ENCODE peak calls at places on chromosome 20, in nine cellular contexts. O is fibroblast of the aortic adventitia; J is activated gamma-delta T cell treated with anti-CD3 and anti-CD28 coated beads, Interleukin-2, amount 50 U/mL, for 16 hours; R is CD8-positive, alpha-beta memory T cell; F is NCI-H1092 treated with DMSO at 0.1 percent for 48 hours; W is retina; A is cardiac fibroblast; S is fibroblast of mammary gland; I is SW 1271. Y is an unnamed sample.

GRCh38 chr20:364905-365794 is 15.4 kb upstream of the TRIB3 start:
- DNase-seq in O (peak), J (no peak), R (no peak), F (no peak), W (no peak), A (peak), S (peak), I (peak), Y (peak)

GRCh38 chr20:45058168-45058850 is 42.6 kb downstream of the KCNS1 start:
- DNase-seq in O (no peak), J (no peak), R (no peak), F (no peak), W (no peak), A (no peak), S (no peak), I (no peak), Y (no peak)

GRCh38 chr20:40753472-40753871 is 64.4 kb upstream of the MAFB start:
- DNase-seq in O (no peak), J (no peak), R (no peak), F (no peak), W (no peak), A (no peak), S (peak), I (no peak), Y (no peak)

GRCh38 chr20:6388666-6389197 is 265.9 kb upstream of the FERMT1 start:
- DNase-seq in O (no peak), J (no peak), R (no peak), F (no peak), W (no peak), A (no peak), S (no peak), I (no peak), Y (no peak)

GRCh38 chr20:12199703-12200102 is 282.0 kb downstream of the BTBD3 start:
- DNase-seq in O (no peak), J (no peak), R (no peak), F (no peak), W (no peak), A (no peak), S (no peak), I (no peak), Y (no peak)

GRCh38 chr20:44571367-44571766 is 11.0 kb upstream of the PKIG start:
- DNase-seq in O (no peak), J (no peak), R (peak), F (no peak), W (no peak), A (no peak), S (no peak), I (no peak), Y (no peak)

GRCh38 chr20:19205999-19206398 is 6.4 kb upstream of the SLC24A3 start:
- DNase-seq in O (peak), J (peak), R (peak), F (peak), W (peak), A (peak), S (peak), I (peak), Y (peak)

GRCh38 chr20:2871111-2871465 is 2.2 kb upstream of the PTPRA start:
- DNase-seq in O (peak), J (no peak), R (no peak), F (no peak), W (no peak), A (peak), S (peak), I (no peak), Y (no peak)

GRCh38 chr20:46827718-46828458 is 66.8 kb upstream of the EYA2 start:
- DNase-seq in O (no peak), J (no peak), R (no peak), F (no peak), W (no peak), A (no peak), S (no peak), I (no peak), Y (no peak)

GRCh38 chr20:57659131-57659788 is 39.0 kb upstream of the ZBP1 start:
- DNase-seq in O (no peak), J (no peak), R (no peak), F (no peak), W (peak), A (no peak), S (no peak), I (no peak), Y (no peak)

GRCh38 chr20:31560900-31561598 is 44.0 kb upstream of the ID1 start:
- DNase-seq in O (peak), J (no peak), R (no peak), F (no peak), W (no peak), A (peak), S (peak), I (peak), Y (peak)

GRCh38 chr20:36093025-36093803 is 61.3 kb upstream of the EPB41L1 start:
- DNase-seq in O (no peak), J (peak), R (peak), F (peak), W (peak), A (peak), S (no peak), I (no peak), Y (no peak)

GRCh38 chr20:25447671-25448070 is 40.2 kb downstream of the GINS1 start:
- DNase-seq in O (no peak), J (no peak), R (no peak), F (no peak), W (no peak), A (no peak), S (no peak), I (no peak), Y (no peak)

GRCh38 chr20:4069741-4070140 is 54.4 kb upstream of the RNF24 start:
- DNase-seq in O (peak), J (no peak), R (no peak), F (no peak), W (no peak), A (peak), S (peak), I (no peak), Y (no peak)

GRCh38 chr20:58604410-58604881 is 46.6 kb upstream of the STX16 start:
- DNase-seq in O (no peak), J (no peak), R (no peak), F (no peak), W (peak), A (no peak), S (no peak), I (no peak), Y (no peak)

GRCh38 chr20:14685179-14685578 is 347.8 kb upstream of the FLRT3 start:
- DNase-seq in O (no peak), J (no peak), R (no peak), F (no peak), W (no peak), A (no peak), S (no peak), I (no peak), Y (no peak)

GRCh38 chr20:35953411-35954199 is 697 bp downstream of the SCAND1 start:
- DNase-seq in O (no peak), J (peak), R (peak), F (peak), W (no peak), A (peak), S (peak), I (peak), Y (no peak)

GRCh38 chr20:62823688-62824475 is 7.0 kb downstream of the COL9A3 start:
- DNase-seq in O (no peak), J (no peak), R (no peak), F (no peak), W (no peak), A (no peak), S (no peak), I (no peak), Y (no peak)

GRCh38 chr20:21352703-21353102 is 44.6 kb downstream of the NKX2-4 start:
- DNase-seq in O (peak), J (no peak), R (no peak), F (no peak), W (no peak), A (peak), S (peak), I (peak), Y (no peak)

GRCh38 chr20:33178726-33179125 is 10.8 kb downstream of the BPIFA2 start:
- DNase-seq in O (no peak), J (no peak), R (no peak), F (no peak), W (no peak), A (no peak), S (no peak), I (no peak), Y (peak)

GRCh38 chr20:15220778-15221565 is 883.6 kb upstream of the FLRT3 start:
- DNase-seq in O (peak), J (no peak), R (no peak), F (no peak), W (no peak), A (peak), S (peak), I (no peak), Y (no peak)

GRCh38 chr20:58570181-58570859 is 55.1 kb upstream of the APCDD1L start:
- DNase-seq in O (peak), J (no peak), R (no peak), F (no peak), W (no peak), A (peak), S (peak), I (no peak), Y (no peak)

GRCh38 chr20:46811328-46812084 is 83.1 kb upstream of the EYA2 start:
- DNase-seq in O (no peak), J (no peak), R (no peak), F (peak), W (peak), A (no peak), S (no peak), I (no peak), Y (no peak)

GRCh38 chr20:30985386-30985785 is 272.1 kb upstream of the DEFB115 start:
- DNase-seq in O (no peak), J (no peak), R (no peak), F (no peak), W (no peak), A (no peak), S (no peak), I (no peak), Y (no peak)

GRCh38 chr20:57377350-57377749 is 13.8 kb upstream of the RBM38 start:
- DNase-seq in O (no peak), J (no peak), R (no peak), F (no peak), W (no peak), A (no peak), S (no peak), I (no peak), Y (no peak)

GRCh38 chr20:37225146-37225545 is 36.5 kb downstream of the GHRH start:
- DNase-seq in O (no peak), J (no peak), R (no peak), F (no peak), W (no peak), A (no peak), S (no peak), I (no peak), Y (no peak)

GRCh38 chr20:50475879-50476292 is 34.3 kb upstream of the PTPN1 start:
- DNase-seq in O (peak), J (no peak), R (no peak), F (no peak), W (peak), A (peak), S (peak), I (no peak), Y (peak)